ENCODE peak calls at places on chromosomes 7 and 10, in four cellular contexts. One of them, this sample, is unnamed.
A peak's percentile ranks its signal among the peaks of the same experiment; 100 is the strongest.

GRCh38 chr10:81179324-81179723 is 641.6 kb downstream of the SH2D4B start:
- DNase-seq in Peyer's patch: no peak
- DNase-seq in right cardiac atrium: no peak
- DNase-seq in H1: no peak
- DNase-seq in this sample: no peak

GRCh38 chr10:68804692-68805091 is 22.6 kb upstream of the STOX1 start:
- DNase-seq in Peyer's patch: no peak
- DNase-seq in H1: no peak
- DNase-seq in right cardiac atrium: no peak
- DNase-seq in this sample: no peak

GRCh38 chr7:28921822-28922221 is 36.3 kb downstream of the TRIL start:
- DNase-seq in Peyer's patch: no peak
- DNase-seq in H1: no peak
- DNase-seq in right cardiac atrium: no peak
- DNase-seq in this sample: no peak

GRCh38 chr7:134362587-134363483 is 46.1 kb upstream of the SLC35B4 start:
- DNase-seq in Peyer's patch: no peak
- DNase-seq in right cardiac atrium: no peak
- DNase-seq in H1: no peak
- DNase-seq in this sample: no peak

GRCh38 chr7:39605087-39605486 is 18.3 kb upstream of the RALA start:
- DNase-seq in Peyer's patch: no peak
- DNase-seq in H1: no peak
- DNase-seq in right cardiac atrium: no peak
- DNase-seq in this sample: no peak

GRCh38 chr10:85642082-85642420 is 724.5 kb downstream of the GRID1 start:
- DNase-seq in H1: no peak
- DNase-seq in Peyer's patch: no peak
- DNase-seq in right cardiac atrium: no peak
- DNase-seq in this sample: no peak

GRCh38 chr7:115306541-115306940 is 384.6 kb downstream of the MDFIC start:
- DNase-seq in H1: no peak
- DNase-seq in Peyer's patch: no peak
- DNase-seq in right cardiac atrium: no peak
- DNase-seq in this sample: no peak

GRCh38 chr10:84267503-84268126 is 22.8 kb downstream of the RGR start:
- DNase-seq in H1: peak; percentile 89
- DNase-seq in Peyer's patch: no peak
- DNase-seq in right cardiac atrium: peak; percentile 38
- DNase-seq in this sample: no peak

GRCh38 chr10:96693431-96693830 is 26.9 kb downstream of the PIK3AP1 start:
- DNase-seq in right cardiac atrium: no peak
- DNase-seq in H1: no peak
- DNase-seq in Peyer's patch: no peak
- DNase-seq in this sample: no peak

GRCh38 chr10:82826132-82826531 is 951.1 kb downstream of the NRG3 start:
- DNase-seq in H1: no peak
- DNase-seq in Peyer's patch: no peak
- DNase-seq in right cardiac atrium: no peak
- DNase-seq in this sample: no peak

GRCh38 chr10:102819054-102819453 is 18.2 kb downstream of the CYP17A1 start:
- DNase-seq in H1: no peak
- DNase-seq in right cardiac atrium: no peak
- DNase-seq in Peyer's patch: no peak
- DNase-seq in this sample: no peak

GRCh38 chr10:103481974-103482531 is 3.0 kb upstream of the CALHM3 start:
- DNase-seq in right cardiac atrium: no peak
- DNase-seq in H1: no peak
- DNase-seq in Peyer's patch: no peak
- DNase-seq in this sample: no peak

GRCh38 chr10:86520871-86521619 is 547 bp downstream of the WAPL start:
- DNase-seq in Peyer's patch: peak; percentile 79
- DNase-seq in H1: peak; percentile 61
- DNase-seq in right cardiac atrium: peak; percentile 61
- DNase-seq in this sample: peak; percentile 90

GRCh38 chr10:63929826-63930467 is 408.7 kb downstream of the REEP3 start:
- DNase-seq in H1: no peak
- DNase-seq in Peyer's patch: no peak
- DNase-seq in right cardiac atrium: no peak
- DNase-seq in this sample: no peak

GRCh38 chr7:141511370-141512335 is 39.6 kb upstream of the AGK start:
- DNase-seq in Peyer's patch: peak; percentile 51
- DNase-seq in H1: peak; percentile 80
- DNase-seq in right cardiac atrium: no peak
- DNase-seq in this sample: no peak

GRCh38 chr7:41817386-41817785 is 114.5 kb upstream of the INHBA start:
- DNase-seq in H1: no peak
- DNase-seq in Peyer's patch: no peak
- DNase-seq in right cardiac atrium: no peak
- DNase-seq in this sample: no peak

GRCh38 chr7:25553580-25554274 is 325.4 kb upstream of the NPVF start:
- DNase-seq in Peyer's patch: no peak
- DNase-seq in right cardiac atrium: no peak
- DNase-seq in H1: no peak
- DNase-seq in this sample: no peak

GRCh38 chr10:112775892-112776679 is 174.0 kb upstream of the TCF7L2 start:
- DNase-seq in Peyer's patch: no peak
- DNase-seq in H1: no peak
- DNase-seq in right cardiac atrium: no peak
- DNase-seq in this sample: no peak

GRCh38 chr10:52198540-52198939 is 115.5 kb upstream of the DKK1 start:
- DNase-seq in Peyer's patch: no peak
- DNase-seq in right cardiac atrium: no peak
- DNase-seq in H1: no peak
- DNase-seq in this sample: no peak

GRCh38 chr10:62581351-62581750 is 207.2 kb downstream of the ZNF365 start:
- DNase-seq in H1: no peak
- DNase-seq in Peyer's patch: no peak
- DNase-seq in right cardiac atrium: no peak
- DNase-seq in this sample: no peak
- H3K27ac ChIP-seq in H1: no peak overlapping the region
- H3K27ac ChIP-seq in Peyer's patch: no peak overlapping the region
- H3K27ac ChIP-seq in right cardiac atrium: no peak overlapping the region
- H3K27ac ChIP-seq in this sample: no peak overlapping the region

GRCh38 chr7:12719978-12720377 is 32.5 kb downstream of the ARL4A start:
- DNase-seq in H1: no peak
- DNase-seq in Peyer's patch: no peak
- DNase-seq in right cardiac atrium: no peak
- DNase-seq in this sample: no peak
- H3K27ac ChIP-seq in H1: no peak overlapping the region
- H3K27ac ChIP-seq in Peyer's patch: peak overlapping the region; percentile 32
- H3K27ac ChIP-seq in right cardiac atrium: no peak overlapping the region
- H3K27ac ChIP-seq in this sample: peak overlapping the region; percentile 75

GRCh38 chr7:27116521-27116946 is 14.0 kb downstream of the HOXA4 start:
- DNase-seq in H1: no peak
- DNase-seq in Peyer's patch: no peak
- DNase-seq in right cardiac atrium: no peak
- DNase-seq in this sample: no peak
- H3K27ac ChIP-seq in H1: no peak overlapping the region
- H3K27ac ChIP-seq in Peyer's patch: peak overlapping the region; percentile 93
- H3K27ac ChIP-seq in right cardiac atrium: peak overlapping the region; percentile 63
- H3K27ac ChIP-seq in this sample: peak overlapping the region; percentile 35

DNA sequence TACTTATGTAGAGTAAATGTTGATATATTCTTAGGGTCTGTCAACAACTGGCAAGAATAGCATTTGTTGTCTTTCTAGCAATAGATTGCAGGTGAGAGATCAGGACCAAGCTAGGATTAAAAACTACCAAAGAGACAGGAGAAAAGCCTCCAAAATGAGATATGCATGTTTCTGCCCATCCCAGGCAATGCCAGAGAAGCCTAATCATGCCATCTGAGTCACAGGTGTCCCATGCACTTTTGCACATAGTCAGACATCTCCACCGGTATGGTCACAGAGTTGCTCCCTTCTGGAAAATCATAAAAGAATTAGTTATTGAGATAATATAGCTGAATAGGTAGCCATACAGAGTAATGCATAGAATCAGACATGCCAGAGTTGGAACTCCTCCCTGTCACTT is 50.6 kb downstream of the PDK4 start:
- DNase-seq in right cardiac atrium: no peak
- DNase-seq in Peyer's patch: no peak
- DNase-seq in H1: no peak
- DNase-seq in this sample: no peak
- H3K27ac ChIP-seq in right cardiac atrium: peak overlapping the region; percentile 77
- H3K27ac ChIP-seq in Peyer's patch: peak overlapping the region; percentile 97
- H3K27ac ChIP-seq in H1: no peak overlapping the region
- H3K27ac ChIP-seq in this sample: peak overlapping the region; percentile 71

GRCh38 chr7:51301806-51302205 is 14.8 kb downstream of the COBL start:
- DNase-seq in right cardiac atrium: no peak
- DNase-seq in H1: no peak
- DNase-seq in Peyer's patch: no peak
- DNase-seq in this sample: no peak
- H3K27ac ChIP-seq in right cardiac atrium: peak overlapping the region; percentile 63
- H3K27ac ChIP-seq in H1: no peak overlapping the region
- H3K27ac ChIP-seq in Peyer's patch: no peak overlapping the region
- H3K27ac ChIP-seq in this sample: no peak overlapping the region

This sample was measured in spleen.